ENCODE peak calls at places on chromosomes 16 and 17, in six cellular contexts. P is IMR-90; Z is activated gamma-delta T cell treated with anti-CD3 and anti-CD28 coated beads, Interleukin-2, amount 50 U/mL, for 16 hours; V is activated T-helper 1 cell treated with anti-CD3 and anti-CD28 coated beads, Interleukin-2, amount 50 U/mL, for 16 hours; H is CD4-positive, CD25-positive, alpha-beta regulatory T cell; F is anterior cingulate cortex. G is an unnamed sample.
A peak's percentile ranks its signal among the peaks of the same experiment; 100 is the strongest.

GRCh38 chr16:23700509-23700908 is 12.5 kb downstream of the ERN2 start:
- DNase-seq in H (no peak), V (no peak), Z (no peak), F (no peak), P (no peak), G (no peak)

GRCh38 chr17:76268015-76268749 is 3.0 kb downstream of the UBALD2 start:
- DNase-seq in F (peak; percentile 68), V (peak; percentile 62), H (peak; percentile 87), P (peak; percentile 45), Z (peak; percentile 39), G (peak; percentile 86)

GRCh38 chr17:9576521-9577401 is at the start of gene CFAP52:
- DNase-seq in Z (peak; percentile 58), P (peak; percentile 70), H (peak; percentile 82), F (peak; percentile 61), V (peak; percentile 63), G (peak; percentile 77)

GRCh38 chr17:78774456-78774855 is 7.6 kb downstream of the CYTH1 start:
- DNase-seq in P (no peak), H (peak; percentile 36), F (no peak), V (no peak), Z (no peak), G (no peak)

GRCh38 chr17:5892897-5893656 is 177.1 kb upstream of the WSCD1 start:
- DNase-seq in F (no peak), Z (no peak), H (no peak), P (no peak), V (no peak), G (peak; percentile 87)

GRCh38 chr16:1299012-1299867 is 10.2 kb upstream of the UBE2I start:
- DNase-seq in Z (no peak), P (no peak), H (no peak), F (no peak), V (no peak), G (no peak)

GRCh38 chr17:41617698-41618097 is 5.1 kb upstream of the KRT16 start:
- DNase-seq in F (no peak), V (no peak), H (no peak), P (no peak), Z (no peak), G (no peak)

GRCh38 chr17:1865252-1866037 is 35.6 kb downstream of the RPA1 start:
- DNase-seq in F (no peak), V (peak; percentile 13), H (peak; percentile 77), Z (no peak), P (peak; percentile 12), G (no peak)

GRCh38 chr16:86002178-86002577 is 103.2 kb downstream of the IRF8 start:
- DNase-seq in H (no peak), V (no peak), P (no peak), Z (no peak), F (no peak), G (no peak)

GRCh38 chr16:67199808-67200198 is 872 bp downstream of the ELMO3 start:
- DNase-seq in V (no peak), P (no peak), H (no peak), F (no peak), Z (no peak), G (no peak)

GRCh38 chr16:30786115-30786935 is 680 bp downstream of the ZNF629 start:
- DNase-seq in F (peak; percentile 36), H (no peak), Z (no peak), V (no peak), P (peak; percentile 62), G (no peak)

GRCh38 chr17:78378225-78379133 is at the start of gene PGS1:
- DNase-seq in H (peak; percentile 90), F (peak; percentile 71), V (peak; percentile 75), P (peak; percentile 67), Z (peak; percentile 77), G (peak; percentile 60)

GRCh38 chr16:19136549-19137196 is 22.9 kb downstream of the ITPRIPL2 start:
- DNase-seq in V (no peak), F (no peak), H (no peak), Z (no peak), P (peak; percentile 53), G (no peak)

GRCh38 chr16:2520784-2521577 is 810 bp downstream of the AMDHD2 start:
- DNase-seq in V (peak; percentile 40), H (peak; percentile 83), F (no peak), Z (peak; percentile 41), P (no peak), G (no peak)

GRCh38 chr17:82664701-82665182 is 16.5 kb upstream of the WDR45B start:
- DNase-seq in H (no peak), V (no peak), P (no peak), Z (no peak), F (no peak), G (no peak)

GRCh38 chr16:27450836-27451341 is 48.9 kb downstream of the IL21R start:
- DNase-seq in V (no peak), F (no peak), P (no peak), H (peak; percentile 29), Z (peak; percentile 36), G (no peak)

GRCh38 chr17:75574404-75575093 is 13.1 kb upstream of the MYO15B start:
- DNase-seq in V (no peak), Z (no peak), H (no peak), F (no peak), P (no peak), G (no peak)

GRCh38 chr16:86214326-86215232 is 295.7 kb upstream of the FOXF1 start:
- DNase-seq in V (no peak), F (no peak), Z (no peak), H (no peak), P (peak; percentile 43), G (peak; percentile 29)

GRCh38 chr17:21193031-21193430 is 20.9 kb downstream of the TMEM11 start:
- DNase-seq in P (no peak), V (no peak), H (no peak), Z (no peak), F (no peak), G (no peak)

GRCh38 chr16:17278988-17279387 is 191.8 kb downstream of the XYLT1 start:
- DNase-seq in Z (no peak), P (no peak), V (no peak), H (no peak), F (no peak), G (no peak)

GRCh38 chr17:17818088-17818526 is 18.7 kb downstream of the SREBF1 start:
- DNase-seq in H (no peak), Z (no peak), P (peak; percentile 29), F (no peak), V (no peak), G (no peak)

GRCh38 chr17:1455291-1455747 is 713 bp downstream of the CRK start:
- DNase-seq in Z (peak; percentile 14), F (peak; percentile 43), V (peak; percentile 13), P (peak; percentile 67), H (peak; percentile 66), G (peak; percentile 32)

GRCh38 chr16:75494696-75495601 is at the start of gene CHST6:
- DNase-seq in F (peak; percentile 65), V (no peak), H (peak; percentile 13), P (no peak), Z (no peak), G (peak; percentile 86)

G was measured in globus pallidus.